ENCODE peak calls at places on chromosomes 16 and 17, in nine cellular contexts. One of them, this sample, is unnamed.

GRCh38 chr16:27179500-27180072 is 23.7 kb upstream of the KDM8 start:
- DNase-seq in neural progenitor cell: peak
- DNase-seq in astrocyte of the cerebellum: peak
- DNase-seq in aorta: peak
- DNase-seq in AG04449: no peak
- DNase-seq in fibroblast of lung: peak
- DNase-seq in heart right ventricle: peak
- DNase-seq in cardiac fibroblast: peak
- DNase-seq in lung: peak
- DNase-seq in this sample: no peak

GRCh38 chr17:60678118-60678444 is 430 bp downstream of the BCAS3 start:
- DNase-seq in neural progenitor cell: no peak
- DNase-seq in astrocyte of the cerebellum: no peak
- DNase-seq in fibroblast of lung: no peak
- DNase-seq in aorta: no peak
- DNase-seq in cardiac fibroblast: no peak
- DNase-seq in AG04449: no peak
- DNase-seq in heart right ventricle: no peak
- DNase-seq in lung: no peak
- DNase-seq in this sample: no peak

GRCh38 chr16:67312450-67313118 is 14.0 kb downstream of the KCTD19 start:
- DNase-seq in fibroblast of lung: no peak
- DNase-seq in aorta: no peak
- DNase-seq in neural progenitor cell: no peak
- DNase-seq in heart right ventricle: no peak
- DNase-seq in lung: no peak
- DNase-seq in AG04449: no peak
- DNase-seq in cardiac fibroblast: peak
- DNase-seq in astrocyte of the cerebellum: no peak
- DNase-seq in this sample: no peak

GRCh38 chr16:9199312-9199711 is 107.9 kb downstream of the HAPSTR1 start:
- DNase-seq in lung: no peak
- DNase-seq in fibroblast of lung: no peak
- DNase-seq in neural progenitor cell: no peak
- DNase-seq in cardiac fibroblast: no peak
- DNase-seq in heart right ventricle: peak
- DNase-seq in astrocyte of the cerebellum: no peak
- DNase-seq in aorta: no peak
- DNase-seq in AG04449: no peak
- DNase-seq in this sample: no peak

GRCh38 chr16:3101841-3102470 is 2.9 kb upstream of the ZSCAN10 start:
- DNase-seq in astrocyte of the cerebellum: no peak
- DNase-seq in AG04449: no peak
- DNase-seq in neural progenitor cell: peak
- DNase-seq in cardiac fibroblast: peak
- DNase-seq in lung: no peak
- DNase-seq in heart right ventricle: peak
- DNase-seq in fibroblast of lung: no peak
- DNase-seq in aorta: peak
- DNase-seq in this sample: no peak

GRCh38 chr16:21104124-21104860 is 46.4 kb downstream of the DNAH3 start:
- DNase-seq in lung: no peak
- DNase-seq in heart right ventricle: peak
- DNase-seq in neural progenitor cell: peak
- DNase-seq in fibroblast of lung: peak
- DNase-seq in astrocyte of the cerebellum: peak
- DNase-seq in AG04449: no peak
- DNase-seq in aorta: no peak
- DNase-seq in cardiac fibroblast: peak
- DNase-seq in this sample: peak

GRCh38 chr16:19748389-19749110 is 30.5 kb downstream of the IQCK start:
- DNase-seq in aorta: no peak
- DNase-seq in AG04449: no peak
- DNase-seq in heart right ventricle: no peak
- DNase-seq in astrocyte of the cerebellum: no peak
- DNase-seq in lung: no peak
- DNase-seq in neural progenitor cell: no peak
- DNase-seq in cardiac fibroblast: peak
- DNase-seq in fibroblast of lung: no peak
- DNase-seq in this sample: no peak

GRCh38 chr16:1821861-1822611 is 4.6 kb downstream of the HAGH start:
- DNase-seq in neural progenitor cell: no peak
- DNase-seq in cardiac fibroblast: no peak
- DNase-seq in fibroblast of lung: no peak
- DNase-seq in heart right ventricle: no peak
- DNase-seq in AG04449: no peak
- DNase-seq in astrocyte of the cerebellum: no peak
- DNase-seq in aorta: no peak
- DNase-seq in lung: no peak
- DNase-seq in this sample: no peak

GRCh38 chr17:4073983-4074830 is 68.6 kb downstream of the ZZEF1 start:
- DNase-seq in aorta: peak
- DNase-seq in AG04449: no peak
- DNase-seq in cardiac fibroblast: no peak
- DNase-seq in neural progenitor cell: no peak
- DNase-seq in astrocyte of the cerebellum: no peak
- DNase-seq in fibroblast of lung: no peak
- DNase-seq in heart right ventricle: peak
- DNase-seq in lung: no peak
- DNase-seq in this sample: no peak

GRCh38 chr17:67506966-67507365 is 129.9 kb downstream of the PITPNC1 start:
- DNase-seq in cardiac fibroblast: no peak
- DNase-seq in neural progenitor cell: no peak
- DNase-seq in aorta: no peak
- DNase-seq in AG04449: no peak
- DNase-seq in lung: no peak
- DNase-seq in heart right ventricle: no peak
- DNase-seq in fibroblast of lung: peak
- DNase-seq in astrocyte of the cerebellum: no peak
- DNase-seq in this sample: peak

GRCh38 chr17:38864636-38865398 is 5.0 kb upstream of the LASP1 start:
- DNase-seq in AG04449: no peak
- DNase-seq in fibroblast of lung: peak
- DNase-seq in neural progenitor cell: peak
- DNase-seq in heart right ventricle: no peak
- DNase-seq in astrocyte of the cerebellum: no peak
- DNase-seq in cardiac fibroblast: peak
- DNase-seq in lung: no peak
- DNase-seq in aorta: no peak
- DNase-seq in this sample: no peak

GRCh38 chr16:30748634-30749445 is 615 bp downstream of the PHKG2 start:
- DNase-seq in heart right ventricle: peak
- DNase-seq in AG04449: no peak
- DNase-seq in neural progenitor cell: peak
- DNase-seq in aorta: no peak
- DNase-seq in lung: no peak
- DNase-seq in fibroblast of lung: peak
- DNase-seq in astrocyte of the cerebellum: no peak
- DNase-seq in cardiac fibroblast: peak
- DNase-seq in this sample: peak

GRCh38 chr17:79126139-79126538 is 51.5 kb downstream of the ENGASE start:
- DNase-seq in fibroblast of lung: no peak
- DNase-seq in neural progenitor cell: peak
- DNase-seq in aorta: no peak
- DNase-seq in lung: no peak
- DNase-seq in astrocyte of the cerebellum: no peak
- DNase-seq in AG04449: no peak
- DNase-seq in heart right ventricle: no peak
- DNase-seq in cardiac fibroblast: no peak
- DNase-seq in this sample: no peak

GRCh38 chr16:88451586-88452484 is 1.2 kb upstream of the ZFPM1 start:
- DNase-seq in cardiac fibroblast: no peak
- DNase-seq in fibroblast of lung: no peak
- DNase-seq in astrocyte of the cerebellum: no peak
- DNase-seq in neural progenitor cell: no peak
- DNase-seq in heart right ventricle: no peak
- DNase-seq in AG04449: no peak
- DNase-seq in aorta: peak
- DNase-seq in lung: no peak
- DNase-seq in this sample: no peak
- H3K4me3 ChIP-seq in cardiac fibroblast: no peak
- H3K4me3 ChIP-seq in fibroblast of lung: no peak
- H3K4me3 ChIP-seq in astrocyte of the cerebellum: peak
- H3K4me3 ChIP-seq in neural progenitor cell: no peak
- H3K4me3 ChIP-seq in heart right ventricle: peak
- H3K4me3 ChIP-seq in AG04449: no peak
- H3K4me3 ChIP-seq in aorta: no peak
- H3K4me3 ChIP-seq in lung: no peak
- H3K4me3 ChIP-seq in this sample: peak

DNA sequence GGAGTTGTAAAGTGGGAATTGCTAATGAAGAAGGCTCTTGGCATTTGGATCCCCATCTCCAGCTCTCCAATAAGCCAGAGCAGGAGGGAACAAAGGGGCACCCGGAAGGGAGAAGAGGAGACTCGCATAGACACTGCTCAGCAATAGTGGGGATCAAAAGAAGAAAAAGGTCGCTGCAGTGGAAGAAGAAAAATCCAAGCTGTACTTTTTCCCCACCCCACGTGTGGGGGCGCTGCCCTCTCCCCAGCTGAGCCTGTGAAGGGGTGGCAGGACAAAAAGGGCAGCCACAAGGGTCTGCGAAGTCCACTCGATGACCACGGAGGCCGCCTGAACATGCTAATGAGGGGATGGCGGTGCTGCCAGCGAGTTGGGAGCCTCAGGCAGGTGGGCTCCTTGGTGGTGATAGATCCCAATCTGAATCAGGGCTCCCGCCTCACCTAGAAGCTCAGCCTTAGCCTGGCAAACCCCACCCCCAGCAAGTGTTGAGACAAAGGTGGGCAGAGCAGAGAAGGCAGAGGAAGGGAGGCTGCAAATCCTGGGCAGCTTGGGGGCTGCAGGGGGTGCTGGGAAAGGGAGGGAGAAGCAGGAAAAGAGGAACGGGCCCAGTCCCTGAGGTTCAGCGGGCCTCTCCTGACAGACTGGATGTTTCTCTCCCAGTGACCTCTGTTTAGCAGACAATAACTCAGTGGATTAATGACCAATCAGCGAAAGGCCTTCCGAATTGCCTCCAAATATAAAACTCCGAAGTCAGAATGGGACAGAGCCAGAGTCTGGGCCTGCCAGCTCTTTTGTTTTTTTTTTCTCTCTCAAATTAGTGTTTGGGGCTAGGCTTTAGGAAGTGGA is 14.9 kb upstream of the HOXB2 start:
- DNase-seq in lung: no peak
- DNase-seq in fibroblast of lung: no peak
- DNase-seq in aorta: no peak
- DNase-seq in neural progenitor cell: no peak
- DNase-seq in cardiac fibroblast: no peak
- DNase-seq in AG04449: no peak
- DNase-seq in astrocyte of the cerebellum: no peak
- DNase-seq in heart right ventricle: no peak
- DNase-seq in this sample: no peak
- H3K4me3 ChIP-seq in lung: no peak
- H3K4me3 ChIP-seq in fibroblast of lung: peak
- H3K4me3 ChIP-seq in aorta: no peak
- H3K4me3 ChIP-seq in neural progenitor cell: no peak
- H3K4me3 ChIP-seq in cardiac fibroblast: no peak
- H3K4me3 ChIP-seq in AG04449: no peak
- H3K4me3 ChIP-seq in astrocyte of the cerebellum: peak
- H3K4me3 ChIP-seq in heart right ventricle: no peak
- H3K4me3 ChIP-seq in this sample: no peak

GRCh38 chr17:81488276-81488860 is 24.2 kb downstream of the ACTG1 start:
- DNase-seq in cardiac fibroblast: no peak
- DNase-seq in fibroblast of lung: no peak
- DNase-seq in lung: no peak
- DNase-seq in AG04449: no peak
- DNase-seq in astrocyte of the cerebellum: no peak
- DNase-seq in aorta: no peak
- DNase-seq in heart right ventricle: no peak
- DNase-seq in neural progenitor cell: no peak
- DNase-seq in this sample: no peak

GRCh38 chr17:81489012-81489968 is 23.3 kb downstream of the ACTG1 start:
- DNase-seq in astrocyte of the cerebellum: no peak
- DNase-seq in neural progenitor cell: peak
- DNase-seq in fibroblast of lung: no peak
- DNase-seq in AG04449: no peak
- DNase-seq in aorta: no peak
- DNase-seq in heart right ventricle: no peak
- DNase-seq in cardiac fibroblast: no peak
- DNase-seq in lung: no peak
- DNase-seq in this sample: no peak

GRCh38 chr17:81486174-81486810 is 26.3 kb downstream of the ACTG1 start:
- DNase-seq in astrocyte of the cerebellum: no peak
- DNase-seq in lung: no peak
- DNase-seq in AG04449: no peak
- DNase-seq in heart right ventricle: no peak
- DNase-seq in cardiac fibroblast: no peak
- DNase-seq in aorta: no peak
- DNase-seq in fibroblast of lung: no peak
- DNase-seq in neural progenitor cell: no peak
- DNase-seq in this sample: no peak

GRCh38 chr17:81487487-81488275 is 24.9 kb downstream of the ACTG1 start:
- DNase-seq in astrocyte of the cerebellum: no peak
- DNase-seq in fibroblast of lung: peak
- DNase-seq in lung: peak
- DNase-seq in aorta: peak
- DNase-seq in cardiac fibroblast: peak
- DNase-seq in neural progenitor cell: peak
- DNase-seq in heart right ventricle: peak
- DNase-seq in AG04449: no peak
- DNase-seq in this sample: no peak

GRCh38 chr17:81487089-81487486 is 25.5 kb downstream of the ACTG1 start:
- DNase-seq in heart right ventricle: no peak
- DNase-seq in neural progenitor cell: no peak
- DNase-seq in aorta: no peak
- DNase-seq in lung: no peak
- DNase-seq in astrocyte of the cerebellum: no peak
- DNase-seq in fibroblast of lung: no peak
- DNase-seq in cardiac fibroblast: no peak
- DNase-seq in AG04449: no peak
- DNase-seq in this sample: no peak
- H3K4me3 ChIP-seq in heart right ventricle: peak
- H3K4me3 ChIP-seq in neural progenitor cell: no peak
- H3K4me3 ChIP-seq in aorta: no peak
- H3K4me3 ChIP-seq in lung: no peak
- H3K4me3 ChIP-seq in astrocyte of the cerebellum: no peak
- H3K4me3 ChIP-seq in fibroblast of lung: no peak
- H3K4me3 ChIP-seq in cardiac fibroblast: no peak
- H3K4me3 ChIP-seq in AG04449: no peak
- H3K4me3 ChIP-seq in this sample: no peak

DNA sequence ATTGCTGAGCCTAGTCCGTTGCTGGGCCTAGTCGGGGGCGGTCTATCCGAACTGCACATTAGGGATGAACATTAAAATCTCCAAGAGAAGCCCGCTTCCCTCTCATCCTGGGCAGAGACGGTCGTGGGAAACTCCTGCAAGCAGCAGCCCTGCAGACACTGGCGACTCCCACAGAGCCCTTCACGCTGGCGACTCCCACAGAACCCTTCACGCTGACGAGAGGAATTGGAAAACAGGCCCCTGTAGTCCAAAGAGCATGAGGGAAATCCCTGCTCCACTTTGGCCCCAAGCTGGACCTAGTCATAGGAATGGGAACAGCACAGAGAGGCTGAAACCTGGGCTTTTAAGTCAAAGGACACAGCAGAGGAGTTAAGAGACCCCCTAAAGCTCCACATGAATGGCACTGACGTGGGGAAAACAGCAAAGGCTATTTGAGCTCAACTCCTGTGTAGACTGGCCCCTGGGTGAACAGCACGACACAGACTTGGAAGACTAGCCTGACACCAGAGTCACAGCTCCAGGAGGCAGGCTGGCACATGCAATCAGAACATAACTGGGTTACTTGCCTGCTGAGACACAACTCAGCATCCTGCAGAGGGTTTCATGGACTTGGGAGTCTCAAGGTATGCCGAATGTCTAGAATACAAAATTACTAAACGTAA is 42.2 kb downstream of the WDR45B start:
- DNase-seq in heart right ventricle: no peak
- DNase-seq in neural progenitor cell: no peak
- DNase-seq in cardiac fibroblast: no peak
- DNase-seq in astrocyte of the cerebellum: no peak
- DNase-seq in fibroblast of lung: no peak
- DNase-seq in lung: no peak
- DNase-seq in aorta: no peak
- DNase-seq in AG04449: no peak
- DNase-seq in this sample: no peak
- H3K4me3 ChIP-seq in heart right ventricle: no peak
- H3K4me3 ChIP-seq in neural progenitor cell: no peak
- H3K4me3 ChIP-seq in cardiac fibroblast: no peak
- H3K4me3 ChIP-seq in astrocyte of the cerebellum: no peak
- H3K4me3 ChIP-seq in fibroblast of lung: no peak
- H3K4me3 ChIP-seq in lung: no peak
- H3K4me3 ChIP-seq in aorta: no peak
- H3K4me3 ChIP-seq in AG04449: no peak
- H3K4me3 ChIP-seq in this sample: no peak

This sample was measured in skeletal muscle cell.